ENCODE peak calls at places on chromosomes 5 and 9, in eight cellular contexts. One of them, this sample, is unnamed.

GRCh38 chr5:150160448-150161069 is 4.9 kb upstream of the PDGFRB start:
- DNase-seq in adrenal gland: no peak
- DNase-seq in PC-3: no peak
- DNase-seq in endodermal cell: no peak
- DNase-seq in A549: no peak
- DNase-seq in heart right ventricle: no peak
- DNase-seq in SJSA1: peak; percentile 33
- DNase-seq in tibial nerve: no peak
- DNase-seq in this sample: no peak

GRCh38 chr9:121972501-121972981 is 120.6 kb downstream of the TTLL11 start:
- DNase-seq in adrenal gland: peak; percentile 55
- DNase-seq in PC-3: peak; percentile 97
- DNase-seq in endodermal cell: no peak
- DNase-seq in A549: peak; percentile 47
- DNase-seq in heart right ventricle: no peak
- DNase-seq in SJSA1: peak; percentile 53
- DNase-seq in tibial nerve: no peak
- DNase-seq in this sample: peak; percentile 96

GRCh38 chr5:2530609-2531008 is 220.9 kb downstream of the IRX2 start:
- DNase-seq in adrenal gland: no peak
- DNase-seq in PC-3: no peak
- DNase-seq in endodermal cell: no peak
- DNase-seq in A549: no peak
- DNase-seq in heart right ventricle: no peak
- DNase-seq in SJSA1: no peak
- DNase-seq in tibial nerve: no peak
- DNase-seq in this sample: no peak

GRCh38 chr9:86700601-86701000 is 246.7 kb downstream of the GAS1 start:
- DNase-seq in adrenal gland: no peak
- DNase-seq in PC-3: no peak
- DNase-seq in endodermal cell: no peak
- DNase-seq in A549: no peak
- DNase-seq in heart right ventricle: peak; percentile 64
- DNase-seq in SJSA1: no peak
- DNase-seq in tibial nerve: no peak
- DNase-seq in this sample: no peak

GRCh38 chr5:154181156-154181555 is 9.4 kb upstream of the GALNT10 start:
- DNase-seq in adrenal gland: no peak
- DNase-seq in PC-3: no peak
- DNase-seq in endodermal cell: no peak
- DNase-seq in A549: no peak
- DNase-seq in heart right ventricle: no peak
- DNase-seq in SJSA1: no peak
- DNase-seq in tibial nerve: no peak
- DNase-seq in this sample: no peak

GRCh38 chr5:75668988-75669760 is 48.1 kb downstream of the POC5 start:
- DNase-seq in adrenal gland: peak; percentile 45
- DNase-seq in PC-3: peak; percentile 43
- DNase-seq in endodermal cell: no peak
- DNase-seq in A549: peak; percentile 34
- DNase-seq in heart right ventricle: no peak
- DNase-seq in SJSA1: peak; percentile 50
- DNase-seq in tibial nerve: no peak
- DNase-seq in this sample: no peak

GRCh38 chr9:132023409-132024180 is 56.1 kb downstream of the MED27 start:
- DNase-seq in adrenal gland: no peak
- DNase-seq in PC-3: no peak
- DNase-seq in endodermal cell: no peak
- DNase-seq in A549: no peak
- DNase-seq in heart right ventricle: no peak
- DNase-seq in SJSA1: no peak
- DNase-seq in tibial nerve: no peak
- DNase-seq in this sample: no peak

GRCh38 chr9:7011395-7012067 is 253.8 kb downstream of the KDM4C start:
- DNase-seq in adrenal gland: no peak
- DNase-seq in PC-3: no peak
- DNase-seq in endodermal cell: no peak
- DNase-seq in A549: no peak
- DNase-seq in heart right ventricle: no peak
- DNase-seq in SJSA1: no peak
- DNase-seq in tibial nerve: no peak
- DNase-seq in this sample: no peak

GRCh38 chr5:139734517-139734916 is 61.1 kb upstream of the PSD2 start:
- DNase-seq in adrenal gland: no peak
- DNase-seq in PC-3: no peak
- DNase-seq in endodermal cell: no peak
- DNase-seq in A549: no peak
- DNase-seq in heart right ventricle: no peak
- DNase-seq in SJSA1: no peak
- DNase-seq in tibial nerve: no peak
- DNase-seq in this sample: no peak

GRCh38 chr5:73654171-73654811 is 28.3 kb downstream of the ARHGEF28 start:
- DNase-seq in adrenal gland: no peak
- DNase-seq in PC-3: peak; percentile 43
- DNase-seq in endodermal cell: no peak
- DNase-seq in A549: peak; percentile 31
- DNase-seq in heart right ventricle: no peak
- DNase-seq in SJSA1: peak; percentile 52
- DNase-seq in tibial nerve: no peak
- DNase-seq in this sample: peak; percentile 90

GRCh38 chr9:121529237-121529987 is 29.8 kb upstream of the GGTA1 start:
- DNase-seq in adrenal gland: peak; percentile 89
- DNase-seq in PC-3: peak; percentile 67
- DNase-seq in endodermal cell: no peak
- DNase-seq in A549: peak; percentile 42
- DNase-seq in heart right ventricle: peak; percentile 98
- DNase-seq in SJSA1: peak; percentile 4
- DNase-seq in tibial nerve: peak; percentile 91
- DNase-seq in this sample: peak; percentile 72

GRCh38 chr5:104186100-104186499 is 623.5 kb upstream of the NUDT12 start:
- DNase-seq in adrenal gland: no peak
- DNase-seq in PC-3: no peak
- DNase-seq in endodermal cell: no peak
- DNase-seq in A549: peak; percentile 29
- DNase-seq in heart right ventricle: no peak
- DNase-seq in SJSA1: no peak
- DNase-seq in tibial nerve: no peak
- DNase-seq in this sample: no peak

GRCh38 chr5:3199941-3200340 is 395.7 kb upstream of the IRX1 start:
- DNase-seq in adrenal gland: no peak
- DNase-seq in PC-3: no peak
- DNase-seq in endodermal cell: peak; percentile 66
- DNase-seq in A549: no peak
- DNase-seq in heart right ventricle: no peak
- DNase-seq in SJSA1: no peak
- DNase-seq in tibial nerve: no peak
- DNase-seq in this sample: no peak

GRCh38 chr5:141878186-141878770 is at the start of gene PCDH1:
- DNase-seq in adrenal gland: peak; percentile 48
- DNase-seq in PC-3: peak; percentile 43
- DNase-seq in endodermal cell: no peak
- DNase-seq in A549: peak; percentile 27
- DNase-seq in heart right ventricle: peak; percentile 55
- DNase-seq in SJSA1: no peak
- DNase-seq in tibial nerve: no peak
- DNase-seq in this sample: no peak

GRCh38 chr5:8650197-8650596 is 781.2 kb downstream of the MTRR start:
- DNase-seq in adrenal gland: no peak
- DNase-seq in PC-3: peak; percentile 19
- DNase-seq in endodermal cell: no peak
- DNase-seq in A549: no peak
- DNase-seq in heart right ventricle: no peak
- DNase-seq in SJSA1: no peak
- DNase-seq in tibial nerve: no peak
- DNase-seq in this sample: no peak

GRCh38 chr5:23742701-23743100 is 235.3 kb downstream of the PRDM9 start:
- DNase-seq in adrenal gland: no peak
- DNase-seq in PC-3: peak; percentile 19
- DNase-seq in endodermal cell: no peak
- DNase-seq in A549: no peak
- DNase-seq in heart right ventricle: no peak
- DNase-seq in SJSA1: no peak
- DNase-seq in tibial nerve: no peak
- DNase-seq in this sample: no peak
- H3K27ac ChIP-seq in adrenal gland: no peak overlapping the region
- H3K27ac ChIP-seq in PC-3: no peak overlapping the region
- H3K27ac ChIP-seq in endodermal cell: no peak overlapping the region
- H3K27ac ChIP-seq in A549: no peak overlapping the region
- H3K27ac ChIP-seq in heart right ventricle: no peak overlapping the region
- H3K27ac ChIP-seq in SJSA1: no peak overlapping the region
- H3K27ac ChIP-seq in tibial nerve: no peak overlapping the region
- H3K27ac ChIP-seq in this sample: no peak overlapping the region

DNA sequence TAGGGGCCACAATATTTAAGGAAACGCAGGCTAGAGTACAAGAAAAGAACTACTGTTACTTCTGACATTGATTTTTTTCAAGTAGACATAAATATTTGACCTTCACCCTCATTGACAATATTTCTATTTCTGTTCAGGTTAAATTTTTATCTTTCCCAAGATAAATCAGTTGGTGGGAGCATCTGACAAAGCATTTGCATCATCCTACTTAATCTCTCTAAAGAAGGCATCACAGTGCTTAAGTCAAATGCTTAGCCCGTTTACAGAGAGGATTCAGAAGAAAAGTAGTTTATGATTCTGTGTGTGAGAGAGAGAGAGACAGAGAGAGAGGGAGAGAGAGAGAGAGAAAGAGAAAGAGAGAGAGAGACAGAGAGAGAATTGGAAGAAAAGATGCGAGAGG is 1093.3 kb upstream of the CDH6 start:
- DNase-seq in adrenal gland: no peak
- DNase-seq in PC-3: no peak
- DNase-seq in endodermal cell: no peak
- DNase-seq in A549: peak; percentile 11
- DNase-seq in heart right ventricle: no peak
- DNase-seq in SJSA1: peak; percentile 2
- DNase-seq in tibial nerve: no peak
- DNase-seq in this sample: no peak
- H3K27ac ChIP-seq in adrenal gland: no peak overlapping the region
- H3K27ac ChIP-seq in PC-3: peak overlapping the region; percentile 96
- H3K27ac ChIP-seq in endodermal cell: no peak overlapping the region
- H3K27ac ChIP-seq in A549: peak overlapping the region; percentile 77
- H3K27ac ChIP-seq in heart right ventricle: no peak overlapping the region
- H3K27ac ChIP-seq in SJSA1: no peak overlapping the region
- H3K27ac ChIP-seq in tibial nerve: no peak overlapping the region
- H3K27ac ChIP-seq in this sample: no peak overlapping the region

DNA sequence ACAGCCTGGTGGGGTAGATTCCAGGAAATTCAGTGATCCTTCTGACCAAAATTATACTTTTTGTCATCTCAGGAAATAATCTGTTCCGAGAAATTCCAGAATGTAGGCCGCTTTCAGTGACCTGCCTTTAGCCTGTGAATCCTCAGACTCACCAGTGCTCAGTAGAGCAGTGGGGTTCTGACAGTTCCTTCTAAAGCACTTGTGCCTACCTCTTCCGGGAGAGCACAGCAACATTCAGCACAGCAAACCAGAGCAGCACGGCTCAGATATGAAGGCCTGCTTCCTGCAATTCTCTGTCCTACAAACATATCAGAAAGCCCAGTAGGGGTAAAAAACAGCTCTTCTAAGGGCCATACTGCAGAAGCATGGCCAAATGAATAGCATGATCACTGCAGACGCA is 15.0 kb downstream of the FANCC start:
- DNase-seq in adrenal gland: no peak
- DNase-seq in PC-3: no peak
- DNase-seq in endodermal cell: no peak
- DNase-seq in A549: no peak
- DNase-seq in heart right ventricle: no peak
- DNase-seq in SJSA1: no peak
- DNase-seq in tibial nerve: no peak
- DNase-seq in this sample: no peak
- H3K27ac ChIP-seq in adrenal gland: no peak overlapping the region
- H3K27ac ChIP-seq in PC-3: no peak overlapping the region
- H3K27ac ChIP-seq in endodermal cell: no peak overlapping the region
- H3K27ac ChIP-seq in A549: no peak overlapping the region
- H3K27ac ChIP-seq in heart right ventricle: no peak overlapping the region
- H3K27ac ChIP-seq in SJSA1: no peak overlapping the region
- H3K27ac ChIP-seq in tibial nerve: no peak overlapping the region
- H3K27ac ChIP-seq in this sample: no peak overlapping the region

DNA sequence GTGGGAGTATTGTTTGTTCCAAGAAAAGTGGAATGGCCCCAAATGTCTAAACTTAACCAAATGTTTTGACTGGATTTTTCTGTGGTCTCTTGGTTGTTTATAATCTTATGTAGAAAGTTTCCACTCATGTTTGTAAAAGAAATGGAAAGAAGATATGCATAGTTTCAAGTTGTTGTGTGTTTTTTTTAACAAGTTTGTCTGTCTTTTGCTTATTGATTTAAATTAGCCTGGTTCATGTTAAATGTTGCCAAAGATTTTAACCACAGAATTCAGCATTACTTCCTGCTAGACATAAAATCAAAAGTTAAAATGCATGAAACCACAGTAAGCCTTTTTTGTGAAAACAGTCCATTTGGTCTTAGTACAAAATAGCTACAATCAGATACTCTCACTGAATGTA is 14.0 kb downstream of the PPWD1 start:
- DNase-seq in adrenal gland: no peak
- DNase-seq in PC-3: no peak
- DNase-seq in endodermal cell: no peak
- DNase-seq in A549: no peak
- DNase-seq in heart right ventricle: no peak
- DNase-seq in SJSA1: peak; percentile 5
- DNase-seq in tibial nerve: no peak
- DNase-seq in this sample: no peak
- H3K27ac ChIP-seq in adrenal gland: no peak overlapping the region
- H3K27ac ChIP-seq in PC-3: no peak overlapping the region
- H3K27ac ChIP-seq in endodermal cell: no peak overlapping the region
- H3K27ac ChIP-seq in A549: no peak overlapping the region
- H3K27ac ChIP-seq in heart right ventricle: no peak overlapping the region
- H3K27ac ChIP-seq in SJSA1: no peak overlapping the region
- H3K27ac ChIP-seq in tibial nerve: no peak overlapping the region
- H3K27ac ChIP-seq in this sample: no peak overlapping the region

DNA sequence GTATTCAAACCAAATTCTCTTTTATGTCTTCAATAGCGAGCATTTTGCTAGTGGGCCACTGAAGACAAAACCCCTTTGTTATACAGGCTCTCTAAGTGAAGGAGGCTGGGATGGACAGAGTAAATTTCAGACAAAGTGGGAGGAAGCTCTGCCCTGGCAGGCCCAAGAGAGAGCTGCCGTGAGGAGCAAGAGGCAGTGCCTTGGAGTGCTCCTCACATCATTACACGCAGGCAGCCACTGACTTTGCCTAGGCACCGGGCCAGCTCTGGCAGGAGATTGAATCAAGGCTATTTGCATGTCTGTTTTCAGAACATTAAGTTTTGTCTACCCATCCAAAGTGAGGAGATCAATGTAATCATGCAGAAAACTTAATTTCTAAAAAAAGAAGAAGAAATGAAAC is 167.7 kb downstream of the CCDC192 start:
- DNase-seq in adrenal gland: peak; percentile 82
- DNase-seq in PC-3: no peak
- DNase-seq in endodermal cell: no peak
- DNase-seq in A549: no peak
- DNase-seq in heart right ventricle: peak; percentile 81
- DNase-seq in SJSA1: no peak
- DNase-seq in tibial nerve: peak; percentile 50
- DNase-seq in this sample: no peak
- H3K27ac ChIP-seq in adrenal gland: peak overlapping the region; percentile 39
- H3K27ac ChIP-seq in PC-3: no peak overlapping the region
- H3K27ac ChIP-seq in endodermal cell: no peak overlapping the region
- H3K27ac ChIP-seq in A549: no peak overlapping the region
- H3K27ac ChIP-seq in heart right ventricle: no peak overlapping the region
- H3K27ac ChIP-seq in SJSA1: no peak overlapping the region
- H3K27ac ChIP-seq in tibial nerve: peak overlapping the region; percentile 22
- H3K27ac ChIP-seq in this sample: no peak overlapping the region

This sample was measured in epithelial cell of prostate.